ENCODE peak calls at places on chromosomes 1 and 21, in eight cellular contexts. G is fibroblast of mammary gland, N is prostate gland, K is RWPE1, Q is right lobe of liver, C is coronary artery, M is B cell, Z is GM13977. T is an unnamed sample.

GRCh38 chr21:46083271-46084040 is 14.5 kb upstream of the COL6A2 start:
- DNase-seq in G (peak), N (no peak), K (no peak), Q (no peak), C (peak), M (peak), Z (no peak), T (no peak)

GRCh38 chr1:175013445-175013844 is 9.8 kb downstream of the MRPS14 start:
- DNase-seq in G (no peak), N (no peak), K (no peak), Q (no peak), C (no peak), M (no peak), Z (no peak), T (no peak)

GRCh38 chr21:43375006-43375826 is 51.7 kb downstream of the SIK1 start:
- DNase-seq in G (no peak), N (no peak), K (no peak), Q (no peak), C (no peak), M (no peak), Z (no peak), T (no peak)

GRCh38 chr1:107617456-107617855 is 347.5 kb downstream of the VAV3 start:
- DNase-seq in G (no peak), N (no peak), K (no peak), Q (no peak), C (no peak), M (no peak), Z (no peak), T (no peak)

GRCh38 chr1:206705187-206705586 is 20.5 kb downstream of the MAPKAPK2 start:
- DNase-seq in G (peak), N (no peak), K (no peak), Q (no peak), C (peak), M (no peak), Z (no peak), T (no peak)

GRCh38 chr1:49364676-49365075 is 588.0 kb upstream of the BEND5 start:
- DNase-seq in G (no peak), N (no peak), K (peak), Q (no peak), C (no peak), M (no peak), Z (no peak), T (no peak)

GRCh38 chr1:117447661-117448060 is 80.4 kb downstream of the MAN1A2 start:
- DNase-seq in G (peak), N (no peak), K (no peak), Q (no peak), C (no peak), M (no peak), Z (no peak), T (no peak)

GRCh38 chr1:154765970-154766369 is 104.1 kb downstream of the KCNN3 start:
- DNase-seq in G (peak), N (no peak), K (peak), Q (no peak), C (no peak), M (peak), Z (no peak), T (no peak)

GRCh38 chr1:28591708-28592313 is at the start of gene RAB42:
- DNase-seq in G (peak), N (no peak), K (no peak), Q (no peak), C (no peak), M (peak), Z (peak), T (peak)

GRCh38 chr1:32128479-32128878 is 20.6 kb downstream of the KPNA6 start:
- DNase-seq in G (no peak), N (no peak), K (no peak), Q (no peak), C (no peak), M (no peak), Z (no peak), T (no peak)

GRCh38 chr1:32128971-32129370 is 21.1 kb downstream of the KPNA6 start:
- DNase-seq in G (no peak), N (no peak), K (no peak), Q (no peak), C (no peak), M (no peak), Z (no peak), T (no peak)

GRCh38 chr1:32125313-32125712 is 17.5 kb downstream of the KPNA6 start:
- DNase-seq in G (no peak), N (no peak), K (no peak), Q (no peak), C (no peak), M (no peak), Z (no peak), T (no peak)

GRCh38 chr1:32126770-32127169 is 18.9 kb downstream of the KPNA6 start:
- DNase-seq in G (no peak), N (no peak), K (no peak), Q (no peak), C (no peak), M (no peak), Z (no peak), T (no peak)

GRCh38 chr1:32127780-32128179 is 19.9 kb downstream of the KPNA6 start:
- DNase-seq in G (no peak), N (no peak), K (no peak), Q (no peak), C (no peak), M (no peak), Z (no peak), T (no peak)
- TF ChIP-seq CTCF in G (no peak), N (no peak), K (no peak), Q (no peak), C (no peak), M (no peak), Z (no peak), T (no peak)

GRCh38 chr21:36478941-36479340 is 981 bp downstream of the CLDN14 start:
- DNase-seq in G (no peak), N (no peak), K (no peak), Q (no peak), C (no peak), M (no peak), Z (no peak), T (no peak)
- TF ChIP-seq CTCF in G (no peak), N (no peak), K (no peak), Q (peak), C (no peak), M (no peak), Z (peak), T (no peak)

DNA sequence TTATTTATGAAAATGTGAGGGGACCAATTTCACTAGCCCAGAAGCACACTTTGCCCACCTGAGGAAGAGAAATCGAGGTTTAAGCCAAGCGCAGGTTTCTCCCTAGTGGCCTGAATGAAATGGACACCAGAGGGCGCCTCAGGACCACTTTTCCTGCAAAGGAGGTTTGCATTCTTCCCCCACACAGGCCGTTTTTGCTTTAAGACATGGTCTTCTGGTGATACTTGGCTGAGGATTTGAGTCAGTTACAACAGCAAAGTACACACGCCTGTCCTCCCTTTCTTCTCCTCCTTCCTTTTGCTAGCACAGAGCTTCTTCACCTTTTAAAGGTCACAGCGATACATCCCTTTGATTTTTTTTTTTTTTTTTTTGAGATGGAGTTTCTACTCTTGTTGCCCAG is 5.4 kb downstream of the PLA2G2E start:
- DNase-seq in G (peak), N (peak), K (peak), Q (peak), C (no peak), M (peak), Z (peak), T (peak)
- TF ChIP-seq CTCF in G (peak), N (peak), K (peak), Q (peak), C (peak), M (peak), Z (peak), T (peak)

GRCh38 chr1:109281680-109282496 is 1.1 kb downstream of the PSRC1 start:
- DNase-seq in G (peak), N (no peak), K (no peak), Q (no peak), C (no peak), M (no peak), Z (no peak), T (no peak)

GRCh38 chr1:109283748-109284600 is 1.0 kb upstream of the PSRC1 start:
- DNase-seq in G (no peak), N (no peak), K (no peak), Q (no peak), C (no peak), M (no peak), Z (no peak), T (no peak)

GRCh38 chr1:109282497-109282951 is 421 bp downstream of the PSRC1 start:
- DNase-seq in G (no peak), N (no peak), K (no peak), Q (no peak), C (no peak), M (no peak), Z (no peak), T (peak)

GRCh38 chr1:109280768-109281356 is 2.1 kb downstream of the PSRC1 start:
- DNase-seq in G (no peak), N (no peak), K (no peak), Q (no peak), C (no peak), M (peak), Z (no peak), T (no peak)

DNA sequence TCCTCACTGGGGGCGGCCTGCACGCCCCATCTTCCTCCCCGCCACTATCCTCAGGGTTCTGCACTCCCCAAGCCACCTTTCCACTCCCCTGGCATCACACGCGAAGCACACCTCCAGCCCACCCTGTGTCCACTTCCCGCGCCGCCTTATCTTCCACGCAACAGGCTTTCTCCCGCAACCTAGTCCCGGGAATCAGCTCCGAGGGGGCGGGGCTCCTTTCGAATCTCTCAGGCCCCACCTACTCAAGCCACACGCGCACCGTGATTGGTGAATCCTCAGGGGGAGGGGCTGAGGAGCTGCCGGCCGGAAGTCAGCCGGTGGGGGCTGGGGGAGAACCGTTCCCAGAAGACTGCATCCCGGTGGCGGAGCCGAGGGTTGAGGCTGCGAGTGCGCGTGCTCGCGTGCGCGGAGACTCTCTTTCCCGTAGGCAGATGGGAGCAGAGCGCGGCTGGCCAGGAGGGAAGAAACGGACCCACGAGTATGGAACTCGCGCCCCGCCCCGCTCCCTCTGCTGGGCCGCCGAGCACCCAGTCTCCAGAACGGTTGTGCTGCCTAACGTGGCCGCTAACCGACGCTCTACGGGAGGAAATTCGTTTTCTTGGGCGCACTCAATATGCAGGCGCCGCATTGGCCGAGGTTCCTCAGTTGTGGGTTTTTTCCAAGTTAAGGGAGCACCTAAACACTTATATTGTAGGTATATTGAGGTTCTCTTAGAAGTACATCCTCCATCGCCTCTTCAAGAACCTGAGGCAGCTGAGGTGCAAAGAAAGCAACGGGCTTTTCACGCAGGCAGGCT is at the start of gene PSRC1:
- DNase-seq in G (peak), N (peak), K (peak), Q (peak), C (peak), M (peak), Z (peak), T (peak)
- TF ChIP-seq CTCF in G (peak), N (peak), K (peak), Q (peak), C (peak), M (peak), Z (no peak), T (peak)

GRCh38 chr1:34266127-34266951 is 89.6 kb downstream of the C1orf94 start:
- DNase-seq in G (no peak), N (no peak), K (no peak), Q (no peak), C (no peak), M (no peak), Z (no peak), T (no peak)
- TF ChIP-seq CTCF in G (no peak), N (no peak), K (no peak), Q (no peak), C (no peak), M (no peak), Z (no peak), T (no peak)

GRCh38 chr1:237794071-237794470 is 96.7 kb downstream of the ZP4 start:
- DNase-seq in G (no peak), N (no peak), K (peak), Q (no peak), C (no peak), M (no peak), Z (no peak), T (no peak)

GRCh38 chr1:237804516-237804915 is 86.2 kb downstream of the ZP4 start:
- DNase-seq in G (no peak), N (no peak), K (no peak), Q (no peak), C (no peak), M (no peak), Z (no peak), T (no peak)

GRCh38 chr1:237795558-237795957 is 95.2 kb downstream of the ZP4 start:
- DNase-seq in G (no peak), N (no peak), K (no peak), Q (no peak), C (no peak), M (no peak), Z (no peak), T (no peak)

DNA sequence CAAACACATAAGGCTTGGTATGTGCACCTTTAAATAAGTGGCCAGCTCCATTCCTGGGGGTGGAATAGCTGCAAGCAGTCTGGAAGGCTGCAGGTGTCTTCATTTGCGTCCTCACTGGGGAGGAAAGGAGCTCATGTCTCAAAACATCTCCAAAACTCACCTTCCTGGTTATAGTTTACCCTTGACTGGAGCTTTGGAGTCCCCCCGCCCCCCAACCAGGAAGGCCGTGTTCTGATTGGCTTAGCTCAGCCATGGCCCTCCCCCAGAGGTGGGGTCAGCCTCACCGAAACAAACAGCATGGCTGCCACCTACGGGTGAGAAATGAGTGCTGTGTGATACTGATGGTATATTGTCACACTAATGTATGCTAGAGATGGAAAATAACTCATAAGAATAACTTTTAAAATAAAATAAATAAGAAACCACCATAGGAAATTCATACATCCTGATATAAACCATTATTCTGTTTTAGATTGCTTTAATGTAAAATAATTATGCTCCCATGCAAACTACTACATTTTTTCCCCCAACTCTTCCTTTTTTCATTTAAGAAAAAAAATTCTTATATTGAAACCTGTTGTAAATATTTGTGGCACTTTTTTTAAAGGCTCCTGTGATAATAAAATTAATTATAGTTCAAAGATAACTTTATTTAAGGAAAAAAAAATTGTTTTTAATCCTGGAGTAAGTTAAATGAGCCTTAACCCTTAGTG is 90.8 kb downstream of the ZP4 start:
- DNase-seq in G (peak), N (no peak), K (peak), Q (peak), C (no peak), M (no peak), Z (peak), T (peak)
- TF ChIP-seq CTCF in G (peak), N (no peak), K (peak), Q (peak), C (no peak), M (no peak), Z (no peak), T (no peak)

T was measured in GM20000.